ENCODE peak calls at places on chromosomes 4 and X, in six cellular contexts. One of them, this sample, is unnamed.

GRCh38 chrX:39969099-39969825 is 128.5 kb downstream of the BCOR start:
- DNase-seq in tibial nerve: no peak
- DNase-seq in stomach: no peak
- DNase-seq in A549: no peak
- DNase-seq in sigmoid colon: no peak
- DNase-seq in K562: no peak
- DNase-seq in this sample: no peak

GRCh38 chrX:69229436-69229835 is 64.2 kb upstream of the PJA1 start:
- DNase-seq in tibial nerve: no peak
- DNase-seq in stomach: no peak
- DNase-seq in A549: no peak
- DNase-seq in sigmoid colon: no peak
- DNase-seq in K562: no peak
- DNase-seq in this sample: no peak

GRCh38 chr4:115456228-115456627 is 342.8 kb upstream of the NDST4 start:
- DNase-seq in tibial nerve: no peak
- DNase-seq in stomach: no peak
- DNase-seq in A549: no peak
- DNase-seq in sigmoid colon: no peak
- DNase-seq in K562: no peak
- DNase-seq in this sample: no peak

GRCh38 chrX:133232331-133232730 is 14.2 kb upstream of the TFDP3 start:
- DNase-seq in tibial nerve: no peak
- DNase-seq in stomach: no peak
- DNase-seq in A549: no peak
- DNase-seq in sigmoid colon: no peak
- DNase-seq in K562: no peak
- DNase-seq in this sample: no peak

GRCh38 chr4:137310156-137310555 is 222.1 kb downstream of the PCDH18 start:
- DNase-seq in tibial nerve: no peak
- DNase-seq in stomach: no peak
- DNase-seq in A549: no peak
- DNase-seq in sigmoid colon: no peak
- DNase-seq in K562: no peak
- DNase-seq in this sample: no peak

GRCh38 chrX:103376979-103377324 is 614 bp downstream of the BEX3 start:
- DNase-seq in tibial nerve: no peak
- DNase-seq in stomach: no peak
- DNase-seq in A549: no peak
- DNase-seq in sigmoid colon: no peak
- DNase-seq in K562: no peak
- DNase-seq in this sample: no peak

GRCh38 chrX:153370293-153371055 is 30.7 kb downstream of the PNMA6E start:
- DNase-seq in tibial nerve: no peak
- DNase-seq in stomach: no peak
- DNase-seq in A549: no peak
- DNase-seq in sigmoid colon: no peak
- DNase-seq in K562: no peak
- DNase-seq in this sample: no peak

GRCh38 chrX:7214251-7214650 is 66.3 kb upstream of the PUDP start:
- DNase-seq in tibial nerve: no peak
- DNase-seq in stomach: no peak
- DNase-seq in A549: no peak
- DNase-seq in sigmoid colon: no peak
- DNase-seq in K562: no peak
- DNase-seq in this sample: no peak

GRCh38 chrX:3177851-3178250 is 136.6 kb downstream of the ARSF start:
- DNase-seq in tibial nerve: no peak
- DNase-seq in stomach: no peak
- DNase-seq in A549: no peak
- DNase-seq in sigmoid colon: no peak
- DNase-seq in K562: no peak
- DNase-seq in this sample: no peak

GRCh38 chr4:77990456-77990855 is 66.7 kb upstream of the FRAS1 start:
- DNase-seq in tibial nerve: no peak
- DNase-seq in stomach: no peak
- DNase-seq in A549: no peak
- DNase-seq in sigmoid colon: no peak
- DNase-seq in K562: no peak
- DNase-seq in this sample: no peak

GRCh38 chr4:118968006-118968405 is 79.4 kb downstream of the SYNPO2 start:
- DNase-seq in tibial nerve: peak
- DNase-seq in stomach: peak
- DNase-seq in A549: no peak
- DNase-seq in sigmoid colon: peak
- DNase-seq in K562: no peak
- DNase-seq in this sample: peak

GRCh38 chr4:106766519-106766918 is 269.6 kb downstream of the DKK2 start:
- DNase-seq in tibial nerve: no peak
- DNase-seq in stomach: no peak
- DNase-seq in A549: no peak
- DNase-seq in sigmoid colon: no peak
- DNase-seq in K562: no peak
- DNase-seq in this sample: no peak

GRCh38 chr4:25457053-25457715 is 80.1 kb downstream of the ANAPC4 start:
- DNase-seq in tibial nerve: no peak
- DNase-seq in stomach: no peak
- DNase-seq in A549: no peak
- DNase-seq in sigmoid colon: no peak
- DNase-seq in K562: no peak
- DNase-seq in this sample: no peak

GRCh38 chr4:174255790-174256189 is 27.7 kb downstream of the FBXO8 start:
- DNase-seq in tibial nerve: no peak
- DNase-seq in stomach: no peak
- DNase-seq in A549: no peak
- DNase-seq in sigmoid colon: no peak
- DNase-seq in K562: no peak
- DNase-seq in this sample: no peak

GRCh38 chr4:112894951-112895350 is 154.5 kb upstream of the ANK2 start:
- DNase-seq in tibial nerve: no peak
- DNase-seq in stomach: no peak
- DNase-seq in A549: no peak
- DNase-seq in sigmoid colon: no peak
- DNase-seq in K562: no peak
- DNase-seq in this sample: no peak

GRCh38 chr4:79209822-79210635 is 115.8 kb downstream of the NAA11 start:
- DNase-seq in tibial nerve: no peak
- DNase-seq in stomach: no peak
- DNase-seq in A549: no peak
- DNase-seq in sigmoid colon: peak
- DNase-seq in K562: peak
- DNase-seq in this sample: no peak

GRCh38 chrX:31546130-31546529 is 474.3 kb upstream of the FTHL17 start:
- DNase-seq in tibial nerve: no peak
- DNase-seq in stomach: no peak
- DNase-seq in A549: no peak
- DNase-seq in sigmoid colon: no peak
- DNase-seq in K562: no peak
- DNase-seq in this sample: no peak

GRCh38 chrX:19792412-19792811 is 95.0 kb downstream of the SH3KBP1 start:
- DNase-seq in tibial nerve: no peak
- DNase-seq in stomach: no peak
- DNase-seq in A549: no peak
- DNase-seq in sigmoid colon: no peak
- DNase-seq in K562: no peak
- DNase-seq in this sample: no peak
- TF ChIP-seq EP300 in tibial nerve: no peak
- TF ChIP-seq EP300 in stomach: no peak
- TF ChIP-seq EP300 in A549: no peak
- TF ChIP-seq EP300 in sigmoid colon: no peak
- TF ChIP-seq EP300 in K562: no peak
- TF ChIP-seq EP300 in this sample: no peak

GRCh38 chr4:180949825-180950224 is 1293.4 kb upstream of the TENM3 start:
- DNase-seq in tibial nerve: no peak
- DNase-seq in stomach: peak
- DNase-seq in A549: no peak
- DNase-seq in sigmoid colon: no peak
- DNase-seq in K562: no peak
- DNase-seq in this sample: no peak

GRCh38 chr4:180951312-180951711 is 1291.9 kb upstream of the TENM3 start:
- DNase-seq in tibial nerve: no peak
- DNase-seq in stomach: no peak
- DNase-seq in A549: no peak
- DNase-seq in sigmoid colon: no peak
- DNase-seq in K562: no peak
- DNase-seq in this sample: no peak

GRCh38 chr4:180950377-180950776 is 1292.8 kb upstream of the TENM3 start:
- DNase-seq in tibial nerve: no peak
- DNase-seq in stomach: no peak
- DNase-seq in A549: no peak
- DNase-seq in sigmoid colon: no peak
- DNase-seq in K562: no peak
- DNase-seq in this sample: no peak

GRCh38 chr4:180953572-180953971 is 1289.6 kb upstream of the TENM3 start:
- DNase-seq in tibial nerve: no peak
- DNase-seq in stomach: no peak
- DNase-seq in A549: no peak
- DNase-seq in sigmoid colon: no peak
- DNase-seq in K562: no peak
- DNase-seq in this sample: no peak
- TF ChIP-seq CTCF in tibial nerve: no peak
- TF ChIP-seq CTCF in stomach: no peak
- TF ChIP-seq CTCF in A549: no peak
- TF ChIP-seq CTCF in sigmoid colon: no peak
- TF ChIP-seq CTCF in K562: no peak
- TF ChIP-seq CTCF in this sample: no peak

GRCh38 chr4:105092356-105092755 is 54.3 kb upstream of the TET2 start:
- DNase-seq in tibial nerve: no peak
- DNase-seq in stomach: no peak
- DNase-seq in A549: no peak
- DNase-seq in sigmoid colon: no peak
- DNase-seq in K562: no peak
- DNase-seq in this sample: no peak

GRCh38 chr4:105092768-105093167 is 53.9 kb upstream of the TET2 start:
- DNase-seq in tibial nerve: no peak
- DNase-seq in stomach: no peak
- DNase-seq in A549: no peak
- DNase-seq in sigmoid colon: no peak
- DNase-seq in K562: no peak
- DNase-seq in this sample: no peak

GRCh38 chr4:105093975-105094374 is 52.7 kb upstream of the TET2 start:
- DNase-seq in tibial nerve: no peak
- DNase-seq in stomach: no peak
- DNase-seq in A549: no peak
- DNase-seq in sigmoid colon: no peak
- DNase-seq in K562: no peak
- DNase-seq in this sample: no peak

DNA sequence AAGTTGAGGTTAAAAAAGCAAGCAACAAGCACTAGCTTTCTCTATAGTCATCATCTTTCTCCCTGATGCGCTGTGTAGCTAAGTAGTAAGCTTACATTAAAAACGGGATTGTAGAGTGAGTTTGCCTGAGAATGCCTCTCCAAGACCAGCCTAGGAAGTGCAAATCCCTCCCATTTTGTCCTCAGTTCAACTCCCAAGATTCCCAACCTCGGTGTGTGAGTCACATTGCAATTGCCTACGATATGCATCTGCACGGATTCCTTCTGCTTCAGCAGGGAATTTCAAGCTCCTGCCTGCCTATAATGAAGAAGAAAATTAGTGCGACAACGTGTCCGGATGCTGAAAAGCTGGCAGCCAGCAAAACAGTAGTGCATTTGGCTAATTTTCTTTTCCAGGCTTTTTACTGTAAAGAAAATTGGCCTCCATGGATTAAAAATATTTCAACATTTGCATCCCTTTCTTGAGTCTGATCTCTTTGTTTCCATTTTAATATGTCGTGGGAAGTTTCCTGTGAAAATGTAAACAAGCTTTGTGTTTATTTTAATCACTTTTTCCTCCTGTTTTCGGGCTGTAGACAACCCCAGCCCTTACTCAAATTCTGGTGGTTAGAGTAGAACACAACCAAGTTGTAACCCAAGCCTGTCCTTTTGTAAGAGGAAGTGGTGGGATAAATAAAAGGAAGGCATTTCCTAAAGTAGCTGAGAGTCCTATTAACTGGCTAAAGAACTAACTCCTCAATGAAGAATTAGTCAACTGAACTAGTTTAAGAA is 58.4 kb upstream of the TET2 start:
- DNase-seq in tibial nerve: no peak
- DNase-seq in stomach: no peak
- DNase-seq in A549: no peak
- DNase-seq in sigmoid colon: no peak
- DNase-seq in K562: no peak
- DNase-seq in this sample: no peak
- TF ChIP-seq EP300 in tibial nerve: no peak
- TF ChIP-seq EP300 in stomach: no peak
- TF ChIP-seq EP300 in A549: no peak
- TF ChIP-seq EP300 in sigmoid colon: no peak
- TF ChIP-seq EP300 in K562: no peak
- TF ChIP-seq EP300 in this sample: no peak

DNA sequence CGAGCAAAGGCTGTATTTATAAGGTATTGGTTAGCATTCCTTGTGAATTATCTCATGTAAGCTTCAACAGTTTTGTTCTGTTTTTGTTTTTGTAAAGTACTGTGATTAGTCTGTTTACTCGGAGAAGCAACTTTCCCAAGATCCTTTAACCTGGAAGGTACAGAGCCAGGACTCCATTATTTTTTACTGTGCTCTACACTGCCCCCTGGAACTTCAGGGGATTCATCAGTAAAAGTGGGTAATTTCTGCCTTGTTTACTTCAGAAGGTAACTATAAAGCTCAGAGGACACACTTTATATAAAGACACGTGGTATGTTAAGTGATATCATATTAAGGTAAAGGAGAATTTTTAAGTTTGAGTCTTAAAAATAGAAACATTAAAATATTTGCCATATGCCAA is 124.9 kb downstream of the IQCM start:
- DNase-seq in tibial nerve: no peak
- DNase-seq in stomach: no peak
- DNase-seq in A549: no peak
- DNase-seq in sigmoid colon: no peak
- DNase-seq in K562: no peak
- DNase-seq in this sample: no peak
- TF ChIP-seq CTCF in tibial nerve: no peak
- TF ChIP-seq CTCF in stomach: no peak
- TF ChIP-seq CTCF in A549: no peak
- TF ChIP-seq CTCF in sigmoid colon: no peak
- TF ChIP-seq CTCF in K562: no peak
- TF ChIP-seq CTCF in this sample: no peak

DNA sequence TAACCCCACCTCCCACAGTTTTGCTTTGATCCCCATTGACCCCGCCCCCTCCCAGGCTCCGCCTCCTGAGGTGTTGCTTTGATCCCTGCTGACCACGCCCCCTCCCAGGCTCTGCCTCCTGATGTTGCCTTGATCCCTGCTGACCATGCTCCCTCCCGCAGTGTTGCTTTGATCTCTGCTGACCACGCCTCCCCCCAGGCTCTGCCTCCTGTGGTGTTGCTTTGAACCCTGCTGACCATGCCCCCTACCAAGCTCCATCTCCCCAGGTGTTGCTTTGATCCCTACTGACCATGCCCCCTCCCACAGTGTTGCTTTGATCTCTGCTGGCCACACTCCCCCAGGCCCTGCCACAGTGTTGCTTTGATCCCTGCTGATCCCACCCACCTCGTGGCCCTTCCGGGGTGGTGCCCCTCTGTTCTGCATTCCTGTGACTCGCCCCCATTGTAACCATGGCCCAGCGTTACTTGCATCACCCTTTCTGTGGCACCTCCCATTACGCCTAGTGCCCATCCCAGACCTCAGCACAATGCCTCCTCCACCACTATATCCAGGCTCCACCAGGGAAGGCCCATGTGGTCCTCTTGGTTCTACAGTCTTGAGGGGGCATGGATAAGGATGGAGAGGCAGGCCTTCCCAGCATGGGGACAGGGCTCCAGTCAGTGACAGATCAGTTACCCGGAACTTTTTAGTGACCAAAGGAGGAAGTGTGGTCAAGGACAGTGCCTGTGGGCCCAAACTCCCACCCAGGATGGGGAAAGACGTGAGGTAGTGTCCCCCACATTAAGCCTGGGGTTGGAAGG is 70.8 kb downstream of the ADRA2C start:
- DNase-seq in tibial nerve: no peak
- DNase-seq in stomach: no peak
- DNase-seq in A549: no peak
- DNase-seq in sigmoid colon: no peak
- DNase-seq in K562: peak
- DNase-seq in this sample: no peak
- TF ChIP-seq EP300 in tibial nerve: no peak
- TF ChIP-seq EP300 in stomach: no peak
- TF ChIP-seq EP300 in A549: no peak
- TF ChIP-seq EP300 in sigmoid colon: no peak
- TF ChIP-seq EP300 in K562: no peak
- TF ChIP-seq EP300 in this sample: no peak

This sample was measured in esophagus muscularis mucosa.